ENCODE peak calls at places on chromosomes 12 and 14, in four cellular contexts. S is neural progenitor cell; E is activated CD8-positive, alpha-beta T cell treated with anti-CD3 and anti-CD28 coated beads, Interleukin-2, amount 10 ng/mL, durations not matched to agents 7 days and 5 days; L is breast epithelium. Q is an unnamed sample.

GRCh38 chr12:120474092-120474960 is 4.8 kb upstream of the SRSF9 start:
- DNase-seq in S (no peak), E (no peak), L (peak), Q (peak)

GRCh38 chr12:89829434-89829975 is 120.9 kb upstream of the ATP2B1 start:
- DNase-seq in S (no peak), E (no peak), L (no peak), Q (no peak)

GRCh38 chr12:3049176-3049575 is 28.0 kb upstream of the TSPAN9 start:
- DNase-seq in S (no peak), E (no peak), L (no peak), Q (no peak)

GRCh38 chr12:73421832-73422231 is 1115.8 kb upstream of the ATXN7L3B start:
- DNase-seq in S (no peak), E (no peak), L (no peak), Q (peak)

GRCh38 chr12:68375701-68376469 is 43.7 kb upstream of the MDM1 start:
- DNase-seq in S (no peak), E (no peak), L (no peak), Q (peak)

GRCh38 chr12:51160814-51161459 is 12.0 kb downstream of the TFCP2 start:
- DNase-seq in S (no peak), E (no peak), L (no peak), Q (peak)

GRCh38 chr14:26191123-26191522 is 406.7 kb downstream of the NOVA1 start:
- DNase-seq in S (no peak), E (no peak), L (no peak), Q (peak)

GRCh38 chr14:72560856-72561493 is 332.9 kb downstream of the DPF3 start:
- DNase-seq in S (no peak), E (no peak), L (no peak), Q (no peak)

GRCh38 chr12:109772622-109773321 is 59.1 kb downstream of the FAM222A start:
- DNase-seq in S (no peak), E (no peak), L (no peak), Q (no peak)

GRCh38 chr12:64678248-64678647 is 68.0 kb downstream of the RASSF3 start:
- DNase-seq in S (no peak), E (no peak), L (no peak), Q (no peak)

GRCh38 chr14:63677891-63678379 is 36.3 kb upstream of the WDR89 start:
- DNase-seq in S (no peak), E (no peak), L (no peak), Q (peak)

GRCh38 chr12:59698599-59698998 is 102.8 kb downstream of the SLC16A7 start:
- DNase-seq in S (no peak), E (no peak), L (no peak), Q (peak)

GRCh38 chr12:77102691-77103090 is 37.3 kb upstream of the E2F7 start:
- DNase-seq in S (no peak), E (no peak), L (no peak), Q (peak)

GRCh38 chr12:54028324-54029201 is at the start of gene HOXC6:
- DNase-seq in S (no peak), E (no peak), L (no peak), Q (no peak)

GRCh38 chr12:131784909-131785762 is 43.1 kb upstream of the MMP17 start:
- DNase-seq in S (no peak), E (no peak), L (no peak), Q (peak)

GRCh38 chr12:93243689-93244513 is 133.8 kb upstream of the NUDT4 start:
- DNase-seq in S (no peak), E (peak), L (peak), Q (peak)

GRCh38 chr14:56036353-56036752 is 81.9 kb upstream of the PELI2 start:
- DNase-seq in S (peak), E (no peak), L (no peak), Q (no peak)

GRCh38 chr14:60313093-60313492 is 64.1 kb downstream of the PPM1A start:
- DNase-seq in S (no peak), E (no peak), L (no peak), Q (peak)

GRCh38 chr12:42325776-42326465 is at the start of the genes PPHLN1 and ZCRB1:
- DNase-seq in S (peak), E (peak), L (peak), Q (peak)

GRCh38 chr14:95156153-95156764 is 1.1 kb downstream of the DICER1 start:
- DNase-seq in S (peak), E (no peak), L (no peak), Q (peak)

GRCh38 chr12:3252416-3252815 is 175.2 kb downstream of the TSPAN9 start:
- DNase-seq in S (no peak), E (no peak), L (peak), Q (peak)

GRCh38 chr12:115320967-115321366 is 637.0 kb upstream of the TBX3 start:
- DNase-seq in S (no peak), E (no peak), L (no peak), Q (no peak)

GRCh38 chr14:54483848-54484247 is 4.9 kb downstream of the GMFB start:
- DNase-seq in S (no peak), E (no peak), L (no peak), Q (peak)

GRCh38 chr12:107404981-107405380 is 280.6 kb upstream of the PWP1 start:
- DNase-seq in S (peak), E (peak), L (no peak), Q (peak)

GRCh38 chr14:94536836-94537235 is 24.4 kb upstream of the SERPINA4 start:
- DNase-seq in S (no peak), E (no peak), L (no peak), Q (peak)

GRCh38 chr14:63777024-63777423 is 49.2 kb upstream of the SGPP1 start:
- DNase-seq in S (no peak), E (no peak), L (no peak), Q (peak)

GRCh38 chr12:229441-230191 is 15.7 kb upstream of the SLC6A12 start:
- DNase-seq in S (peak), E (no peak), L (no peak), Q (no peak)

GRCh38 chr12:15599266-15600037 is 189.7 kb downstream of the EPS8 start:
- DNase-seq in S (no peak), E (no peak), L (no peak), Q (peak)

GRCh38 chr12:40551466-40551865 is 140.8 kb upstream of the CNTN1 start:
- DNase-seq in S (no peak), E (no peak), L (no peak), Q (no peak)

GRCh38 chr12:2615665-2616387 is 178.9 kb upstream of the FKBP4 start:
- DNase-seq in S (peak), E (no peak), L (no peak), Q (peak)

GRCh38 chr14:106318700-106319099 is 792.3 kb downstream of the TMEM121 start:
- DNase-seq in S (no peak), E (peak), L (no peak), Q (no peak)

GRCh38 chr12:50659260-50659659 is 104.6 kb upstream of the ATF1 start:
- DNase-seq in S (no peak), E (no peak), L (no peak), Q (no peak)

GRCh38 chr12:107092669-107093546 is 441 bp downstream of the CRY1 start:
- DNase-seq in S (peak), E (peak), L (peak), Q (peak)

GRCh38 chr12:26496170-26496569 is 300.8 kb downstream of the SSPN start:
- DNase-seq in S (no peak), E (no peak), L (peak), Q (peak)

GRCh38 chr14:73640796-73641195 is 4.0 kb upstream of the DNAL1 start:
- DNase-seq in S (no peak), E (no peak), L (no peak), Q (no peak)

GRCh38 chr12:111024205-111024794 is 103.9 kb upstream of the MYL2 start:
- DNase-seq in S (peak), E (peak), L (no peak), Q (peak)

GRCh38 chr12:43847427-43847826 is 11.5 kb downstream of the TMEM117 start:
- DNase-seq in S (no peak), E (no peak), L (no peak), Q (peak)

GRCh38 chr12:92363295-92364146 is 217.9 kb upstream of the BTG1 start:
- DNase-seq in S (no peak), E (peak), L (no peak), Q (peak)

Q was measured in choroid plexus epithelial cell.